ENCODE peak calls at places on chromosome 1, in nine cellular contexts. B, M, U, F, T, E, R, D and S are unnamed samples.

GRCh38 chr1:238252033-238252802 is 361.5 kb upstream of the ZP4 start:
- DNase-seq in E (no peak), R (no peak), F (no peak), M (no peak), D (no peak), T (no peak), B (peak), U (peak), S (no peak)

GRCh38 chr1:35367914-35368313 is 99.4 kb downstream of the ZMYM4 start:
- DNase-seq in D (no peak), U (no peak), R (no peak), B (no peak), E (no peak), F (no peak), M (no peak), T (no peak), S (no peak)

GRCh38 chr1:15966081-15966955 is 9.6 kb downstream of the ZBTB17 start:
- DNase-seq in E (peak), F (peak), T (no peak), M (no peak), R (peak), D (no peak), B (peak), U (no peak), S (peak)

GRCh38 chr1:27599605-27600499 is 4.1 kb downstream of the AHDC1 start:
- DNase-seq in M (no peak), E (no peak), U (no peak), B (no peak), F (no peak), D (no peak), T (no peak), R (no peak), S (no peak)

GRCh38 chr1:26127235-26128163 is 15.9 kb downstream of the PDIK1L start:
- DNase-seq in T (no peak), E (no peak), R (no peak), B (no peak), U (no peak), F (no peak), D (no peak), M (no peak), S (no peak)

GRCh38 chr1:35223109-35223630 is 30.2 kb upstream of the SFPQ start:
- DNase-seq in T (no peak), D (no peak), E (no peak), U (no peak), M (no peak), F (no peak), B (no peak), R (no peak), S (no peak)

GRCh38 chr1:69737527-69738176 is 169.9 kb downstream of the LRRC7 start:
- DNase-seq in E (no peak), B (peak), M (no peak), T (no peak), U (peak), D (peak), R (no peak), F (no peak), S (peak)

GRCh38 chr1:32971156-32971555 is 6.5 kb upstream of the RNF19B start:
- DNase-seq in R (no peak), U (no peak), B (no peak), M (no peak), E (no peak), F (no peak), T (no peak), D (no peak), S (no peak)

GRCh38 chr1:192489046-192489445 is 86.5 kb upstream of the RGS1 start:
- DNase-seq in T (no peak), D (no peak), F (no peak), B (peak), M (no peak), U (no peak), R (no peak), E (no peak), S (no peak)

GRCh38 chr1:3708696-3709246 is 43.5 kb upstream of the CCDC27 start:
- DNase-seq in U (no peak), R (no peak), B (no peak), E (no peak), T (no peak), D (no peak), M (no peak), F (no peak), S (no peak)

GRCh38 chr1:160006312-160006940 is 25.4 kb downstream of the PIGM start:
- DNase-seq in F (no peak), E (peak), D (peak), T (no peak), B (peak), R (peak), U (peak), M (peak), S (peak)

GRCh38 chr1:233901495-233901894 is 3.0 kb upstream of the SLC35F3 start:
- DNase-seq in R (no peak), U (no peak), T (no peak), F (no peak), D (no peak), E (no peak), M (no peak), B (no peak), S (no peak)

GRCh38 chr1:203521071-203521794 is 27.3 kb downstream of the OPTC start:
- DNase-seq in R (no peak), T (no peak), B (no peak), M (no peak), F (no peak), E (no peak), U (no peak), D (no peak), S (no peak)

GRCh38 chr1:59730302-59730701 is 84.4 kb upstream of the HOOK1 start:
- DNase-seq in M (no peak), E (no peak), U (peak), B (peak), D (no peak), F (no peak), R (no peak), T (no peak), S (no peak)

GRCh38 chr1:44659566-44659965 is 14.7 kb downstream of the TMEM53 start:
- DNase-seq in M (no peak), U (no peak), R (peak), E (no peak), T (no peak), B (no peak), F (no peak), D (no peak), S (no peak)

GRCh38 chr1:95475686-95476457 is 241.9 kb downstream of the RWDD3 start:
- DNase-seq in M (no peak), B (no peak), R (no peak), U (no peak), F (no peak), D (no peak), E (no peak), T (no peak), S (no peak)

GRCh38 chr1:205568469-205569361 is 63.1 kb downstream of the ELK4 start:
- DNase-seq in E (no peak), R (no peak), B (no peak), T (no peak), D (no peak), F (no peak), M (peak), U (no peak), S (no peak)

GRCh38 chr1:208149776-208150514 is 94.2 kb downstream of the PLXNA2 start:
- DNase-seq in R (no peak), U (peak), E (no peak), B (no peak), D (no peak), F (no peak), T (no peak), M (peak), S (no peak)

GRCh38 chr1:117436528-117436927 is 69.3 kb downstream of the MAN1A2 start:
- DNase-seq in F (no peak), E (no peak), U (peak), M (no peak), R (no peak), B (no peak), T (no peak), D (no peak), S (no peak)

GRCh38 chr1:40984066-40984465 is 4.6 kb downstream of the CTPS1 start:
- DNase-seq in B (peak), F (no peak), E (no peak), U (peak), T (no peak), R (no peak), D (no peak), M (no peak), S (no peak)

GRCh38 chr1:246778663-246779062 is 54.5 kb downstream of the SCCPDH start:
- DNase-seq in R (no peak), E (no peak), U (no peak), M (no peak), T (no peak), F (no peak), B (no peak), D (no peak), S (peak)

GRCh38 chr1:17635276-17635675 is 95.8 kb downstream of the ARHGEF10L start:
- DNase-seq in F (no peak), T (no peak), U (no peak), R (no peak), B (no peak), M (no peak), D (no peak), E (no peak), S (no peak)

GRCh38 chr1:27148591-27148990 is 6.3 kb downstream of the SLC9A1 start:
- DNase-seq in R (no peak), U (no peak), B (no peak), T (no peak), D (no peak), E (no peak), M (no peak), F (peak), S (no peak)

GRCh38 chr1:205662791-205663190 is 17.5 kb downstream of the SLC45A3 start:
- DNase-seq in U (no peak), F (no peak), B (no peak), D (no peak), T (no peak), M (no peak), R (no peak), E (no peak), S (no peak)

GRCh38 chr1:115706774-115707425 is 61.6 kb downstream of the CASQ2 start:
- DNase-seq in D (peak), E (no peak), R (no peak), T (no peak), B (peak), M (no peak), U (peak), F (no peak), S (no peak)

GRCh38 chr1:99801584-99801983 is 35.1 kb upstream of the FRRS1 start:
- DNase-seq in T (no peak), B (no peak), R (no peak), E (no peak), U (no peak), M (no peak), D (no peak), F (no peak), S (no peak)

GRCh38 chr1:151399890-151400235 is 490 bp downstream of the PSMB4 start:
- DNase-seq in U (peak), R (no peak), T (no peak), F (no peak), B (peak), D (no peak), M (no peak), E (no peak), S (no peak)

GRCh38 chr1:25556791-25557476 is 13.5 kb downstream of the LDLRAP1 start:
- DNase-seq in M (no peak), F (no peak), U (no peak), E (no peak), T (no peak), D (no peak), B (peak), R (no peak), S (peak)

GRCh38 chr1:190478193-190479007 is 736 bp upstream of the BRINP3 start:
- DNase-seq in E (no peak), U (peak), F (peak), B (no peak), M (no peak), T (no peak), R (no peak), D (peak), S (peak)

GRCh38 chr1:117681093-117681950 is 75.5 kb downstream of the TENT5C start:
- DNase-seq in M (no peak), F (no peak), B (no peak), T (no peak), E (no peak), U (no peak), R (no peak), D (no peak), S (no peak)

GRCh38 chr1:244284641-244285156 is 167.0 kb downstream of the ADSS2 start:
- DNase-seq in U (no peak), M (no peak), D (no peak), F (no peak), T (no peak), E (no peak), R (no peak), B (no peak), S (no peak)

GRCh38 chr1:244280221-244280620 is 171.5 kb downstream of the ADSS2 start:
- DNase-seq in F (no peak), B (peak), T (no peak), R (no peak), E (no peak), U (no peak), M (no peak), D (no peak), S (peak)

GRCh38 chr1:244276646-244277045 is 175.1 kb downstream of the ADSS2 start:
- DNase-seq in U (peak), E (no peak), T (no peak), D (no peak), R (no peak), B (peak), M (no peak), F (no peak), S (peak)

GRCh38 chr1:244283772-244284171 is 167.9 kb downstream of the ADSS2 start:
- DNase-seq in U (no peak), B (no peak), F (no peak), T (no peak), D (no peak), R (no peak), E (no peak), M (no peak), S (no peak)

GRCh38 chr1:244280859-244281258 is 170.8 kb downstream of the ADSS2 start:
- DNase-seq in M (no peak), R (no peak), T (no peak), U (peak), B (peak), F (no peak), D (no peak), E (no peak), S (no peak)
- H3K4me3 ChIP-seq in M (no peak), R (no peak), T (no peak), U (no peak), B (no peak), F (no peak), D (no peak), E (no peak), S (no peak)

GRCh38 chr1:7252411-7253117 is 467.3 kb downstream of the CAMTA1 start:
- DNase-seq in U (no peak), D (no peak), F (no peak), M (no peak), R (no peak), T (no peak), B (no peak), E (no peak), S (peak)

GRCh38 chr1:7249516-7249915 is 464.3 kb downstream of the CAMTA1 start:
- DNase-seq in M (no peak), E (no peak), B (no peak), U (no peak), T (no peak), R (no peak), D (no peak), F (no peak), S (peak)

GRCh38 chr1:7250176-7250575 is 464.9 kb downstream of the CAMTA1 start:
- DNase-seq in T (no peak), F (no peak), R (no peak), B (no peak), D (no peak), E (no peak), M (no peak), U (no peak), S (peak)

GRCh38 chr1:7253118-7253480 is 467.8 kb downstream of the CAMTA1 start:
- DNase-seq in F (no peak), E (no peak), R (no peak), D (no peak), T (no peak), B (peak), U (peak), M (no peak), S (no peak)

GRCh38 chr1:7250826-7251800 is 465.9 kb downstream of the CAMTA1 start:
- DNase-seq in B (no peak), E (no peak), D (no peak), R (no peak), F (no peak), M (no peak), T (no peak), U (no peak), S (peak)
- TF ChIP-seq CTCF in B (no peak), E (no peak), D (no peak), R (no peak), F (no peak), M (no peak), T (no peak), U (no peak), S (no peak)

DNA sequence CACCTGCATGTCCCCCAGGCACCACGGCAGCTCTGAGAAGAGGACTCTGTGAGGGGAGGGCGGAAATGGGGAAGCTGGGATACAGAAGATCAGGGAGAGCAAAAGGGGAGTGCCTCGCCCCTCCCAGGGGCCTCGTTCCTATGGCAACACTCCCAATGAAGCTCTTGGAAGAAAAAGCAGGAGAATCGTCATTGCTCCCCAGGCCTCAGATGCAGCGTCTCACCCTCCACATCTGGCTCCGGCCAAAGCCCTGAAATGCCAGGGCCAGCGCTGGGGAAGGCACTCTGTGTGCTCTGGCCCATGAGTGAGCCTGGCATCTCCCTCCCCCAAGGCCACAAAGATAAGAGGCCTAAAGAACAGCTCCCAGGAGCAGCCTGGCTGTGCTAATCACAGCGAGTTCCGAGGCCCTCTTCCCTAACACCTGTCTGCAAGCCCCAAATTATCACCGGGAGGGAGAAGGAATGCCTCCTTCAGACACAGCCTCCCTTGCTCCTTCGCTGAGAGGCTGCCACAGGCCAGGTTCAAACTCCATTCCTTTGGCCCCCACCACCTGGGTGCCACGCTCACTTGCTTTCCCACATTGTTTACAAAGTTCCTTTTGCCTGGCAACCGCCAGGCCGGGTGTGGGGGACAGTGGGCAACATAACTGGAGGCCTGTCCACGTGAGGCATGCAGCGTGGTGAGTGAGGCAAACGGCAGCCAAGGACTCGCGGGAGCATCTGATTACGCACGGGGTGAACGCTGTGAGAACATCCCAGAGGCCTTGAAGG is 27.8 kb downstream of the ECE1 start:
- DNase-seq in F (peak), B (peak), E (peak), M (peak), T (peak), D (no peak), U (peak), R (no peak), S (peak)
- H3K4me3 ChIP-seq in F (no peak), B (peak), E (peak), M (peak), T (peak), D (no peak), U (no peak), R (no peak), S (no peak)

GRCh38 chr1:38919075-38919474 is 22.6 kb downstream of the RHBDL2 start:
- DNase-seq in T (no peak), R (no peak), F (no peak), M (no peak), E (no peak), B (peak), U (no peak), D (no peak), S (no peak)

GRCh38 chr1:38917772-38918171 is 23.9 kb downstream of the RHBDL2 start:
- DNase-seq in E (no peak), D (no peak), T (no peak), B (no peak), F (no peak), M (no peak), U (no peak), R (no peak), S (no peak)

GRCh38 chr1:38917337-38917736 is 24.3 kb downstream of the RHBDL2 start:
- DNase-seq in T (no peak), E (no peak), R (no peak), B (no peak), U (no peak), M (no peak), F (no peak), D (no peak), S (no peak)

GRCh38 chr1:38915352-38915948 is 26.2 kb downstream of the RHBDL2 start:
- DNase-seq in B (no peak), D (no peak), M (no peak), U (no peak), T (no peak), F (no peak), E (no peak), R (no peak), S (no peak)

GRCh38 chr1:38918568-38918967 is 23.1 kb downstream of the RHBDL2 start:
- DNase-seq in D (no peak), F (no peak), B (peak), R (no peak), M (no peak), U (no peak), E (no peak), T (no peak), S (no peak)
- TF ChIP-seq CTCF in D (no peak), F (no peak), B (no peak), R (no peak), M (no peak), U (no peak), E (no peak), T (no peak), S (no peak)

DNA sequence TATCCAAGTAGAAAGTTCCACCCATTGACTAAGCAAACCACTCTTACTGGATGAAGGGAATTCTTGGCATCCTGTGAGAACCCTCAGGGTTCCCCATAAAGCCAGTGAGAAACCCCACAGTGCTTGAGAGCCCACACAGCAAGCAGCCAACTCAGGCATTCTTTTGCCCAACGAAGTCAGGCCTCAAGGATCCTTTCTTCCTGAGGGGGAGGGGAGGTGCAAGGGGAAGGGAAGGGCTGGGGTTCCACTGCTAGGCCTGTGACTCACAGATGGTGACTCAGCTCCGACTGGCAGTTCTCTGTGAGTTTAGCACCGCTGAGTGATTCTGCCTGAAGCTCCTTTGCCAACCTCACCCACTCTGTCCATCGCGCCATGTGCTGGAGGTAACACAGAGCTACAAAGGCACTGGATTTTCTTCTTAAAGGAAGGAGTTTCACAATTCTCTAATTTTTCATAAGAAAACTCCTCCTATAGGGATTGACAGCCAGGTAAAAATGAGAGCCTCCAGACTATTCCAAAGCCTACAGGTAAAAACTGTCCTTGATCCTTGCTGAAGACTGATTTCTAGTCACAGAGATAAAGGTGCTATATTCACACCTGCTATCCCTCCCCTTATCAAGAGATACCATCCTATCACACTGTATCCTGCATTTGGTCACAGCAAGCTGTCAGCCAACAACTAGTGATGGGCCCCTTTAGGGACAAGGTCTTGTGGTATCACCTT is 4.8 kb downstream of the ENO1 start:
- DNase-seq in U (peak), D (peak), F (peak), R (peak), M (peak), B (peak), E (peak), T (peak), S (peak)
- H3K4me3 ChIP-seq in U (peak), D (peak), F (peak), R (no peak), M (no peak), B (no peak), E (peak), T (no peak), S (no peak)

DNA sequence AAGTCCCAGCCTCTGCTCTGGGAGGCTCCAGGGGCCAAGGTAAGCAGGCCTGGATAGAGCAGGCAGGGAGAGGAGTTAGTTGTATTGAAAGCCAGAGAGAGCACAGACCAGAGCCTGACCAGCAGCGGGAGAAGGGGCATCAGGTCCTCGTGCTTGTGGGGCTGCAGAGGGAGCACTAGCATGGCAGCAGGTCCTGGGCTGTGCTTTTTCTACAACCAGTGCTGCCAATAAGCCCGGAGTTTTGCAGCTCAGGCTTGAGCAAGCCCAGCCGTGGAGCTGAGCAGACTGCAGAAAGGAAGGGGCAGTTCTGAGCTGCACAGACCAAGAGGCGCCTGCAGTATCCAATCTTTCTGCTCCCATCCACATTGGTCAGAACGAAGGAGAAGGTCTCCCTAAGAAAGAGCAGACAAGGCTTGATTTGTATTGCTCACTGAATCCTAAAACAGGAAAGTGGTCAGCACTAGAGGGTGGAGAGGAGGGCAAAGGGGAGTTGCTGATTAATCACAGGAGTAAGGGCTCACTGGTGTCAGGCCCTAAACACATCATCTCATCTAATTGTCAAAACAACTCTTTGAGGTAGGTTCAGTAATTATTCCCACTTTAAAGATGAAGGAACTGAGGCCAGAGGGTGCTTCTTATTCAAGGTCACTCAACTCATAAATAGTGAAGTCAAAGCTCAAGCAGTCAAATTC is 2.7 kb downstream of the DENND2D start:
- DNase-seq in R (peak), D (no peak), M (no peak), U (no peak), B (peak), E (no peak), T (no peak), F (peak), S (no peak)
- TF ChIP-seq CTCF in R (peak), D (no peak), M (no peak), U (no peak), B (peak), E (no peak), T (no peak), F (peak), S (no peak)